ENCODE peak calls at places on chromosomes 12 and 14, in six cellular contexts. Y is Panc1; X is effector memory CD4-positive, alpha-beta T cell; B is neural progenitor cell; W is left ventricle myocardium inferior; U is MM.1S. N is an unnamed sample.

GRCh38 chr14:105050551-105050897 is 14.7 kb downstream of the GPR132 start:
- DNase-seq in W (no peak), Y (no peak), B (no peak), U (no peak), X (no peak), N (no peak)

GRCh38 chr12:23222801-23223200 is 597.8 kb downstream of the ETNK1 start:
- DNase-seq in X (no peak), B (no peak), W (no peak), U (peak; percentile 95), Y (no peak), N (no peak)

GRCh38 chr14:75821828-75822521 is 159.8 kb downstream of the TGFB3 start:
- DNase-seq in U (no peak), B (no peak), X (no peak), W (no peak), Y (no peak), N (no peak)

GRCh38 chr14:23321572-23322547 is 603 bp downstream of the PABPN1 start:
- DNase-seq in X (peak; percentile 9), B (peak; percentile 58), Y (no peak), W (peak; percentile 48), U (no peak), N (no peak)

GRCh38 chr14:20644520-20644919 is 3.0 kb upstream of the OR6S1 start:
- DNase-seq in X (no peak), Y (no peak), U (no peak), B (no peak), W (no peak), N (no peak)

GRCh38 chr12:64560395-64561301 is 49.6 kb upstream of the RASSF3 start:
- DNase-seq in Y (peak; percentile 67), W (no peak), B (peak; percentile 40), U (no peak), X (no peak), N (peak; percentile 13)

GRCh38 chr14:99517643-99518381 is 36.6 kb downstream of the CCNK start:
- DNase-seq in W (no peak), B (no peak), X (no peak), Y (no peak), U (no peak), N (no peak)

GRCh38 chr14:33689680-33690079 is 261.2 kb downstream of the EGLN3 start:
- DNase-seq in X (no peak), U (no peak), W (no peak), B (no peak), Y (no peak), N (no peak)

GRCh38 chr12:45379261-45379660 is 163.4 kb downstream of the ANO6 start:
- DNase-seq in U (no peak), Y (peak; percentile 33), W (no peak), B (no peak), X (no peak), N (peak; percentile 13)

GRCh38 chr14:22200977-22201605 is 387.9 kb downstream of the DAD1 start:
- DNase-seq in X (no peak), W (no peak), B (peak; percentile 57), U (peak; percentile 56), Y (peak; percentile 27), N (no peak)

GRCh38 chr12:120818416-120818815 is 85.7 kb downstream of the SPPL3 start:
- DNase-seq in W (no peak), Y (no peak), B (no peak), X (no peak), U (no peak), N (no peak)

GRCh38 chr12:3117144-3117581 is 40.0 kb downstream of the TSPAN9 start:
- DNase-seq in W (no peak), U (no peak), B (no peak), Y (no peak), X (no peak), N (no peak)

GRCh38 chr12:47527816-47528215 is 178.0 kb downstream of the RPAP3 start:
- DNase-seq in Y (no peak), W (no peak), X (no peak), U (no peak), B (no peak), N (no peak)

GRCh38 chr12:42704340-42704739 is 114.8 kb upstream of the PRICKLE1 start:
- DNase-seq in U (no peak), B (no peak), X (no peak), W (no peak), Y (no peak), N (no peak)

GRCh38 chr12:57185906-57186508 is 30.6 kb upstream of the NXPH4 start:
- DNase-seq in B (no peak), X (no peak), Y (no peak), W (no peak), U (no peak), N (no peak)

GRCh38 chr12:29616664-29617409 is 119.4 kb upstream of the OVCH1 start:
- DNase-seq in Y (peak; percentile 20), X (no peak), B (no peak), U (no peak), W (no peak), N (peak; percentile 38)

GRCh38 chr14:66074546-66074945 is 411.6 kb upstream of the CCDC196 start:
- DNase-seq in U (no peak), B (peak; percentile 41), X (no peak), W (no peak), Y (no peak), N (no peak)

GRCh38 chr12:59020541-59020940 is 100.2 kb upstream of the LRIG3 start:
- DNase-seq in X (no peak), U (no peak), B (no peak), Y (no peak), W (no peak), N (no peak)

GRCh38 chr12:52691076-52691764 is 11.0 kb upstream of the KRT1 start:
- DNase-seq in X (peak; percentile 15), W (no peak), Y (no peak), U (peak; percentile 38), B (peak; percentile 70), N (no peak)

GRCh38 chr12:93825501-93825888 is 148.3 kb downstream of the CRADD start:
- DNase-seq in X (no peak), B (no peak), Y (no peak), W (no peak), U (no peak), N (no peak)

GRCh38 chr14:54805521-54806322 is 96.9 kb downstream of the GCH1 start:
- DNase-seq in U (peak; percentile 54), W (peak; percentile 80), B (peak; percentile 93), X (peak; percentile 50), Y (peak; percentile 68), N (peak; percentile 26)

GRCh38 chr12:72093930-72094329 is 155.3 kb downstream of the TPH2 start:
- DNase-seq in W (no peak), X (no peak), Y (no peak), B (no peak), U (no peak), N (no peak)

GRCh38 chr12:40534828-40535227 is 157.4 kb upstream of the CNTN1 start:
- DNase-seq in X (no peak), W (no peak), Y (no peak), U (no peak), B (no peak), N (no peak)
- H3K9me3 ChIP-seq in X (no peaks in the 10 kb centered on the region), W (peaks cover 26% of the 10 kb centered on the region), Y (no peaks in the 10 kb centered on the region), U (no peaks in the 10 kb centered on the region), B (no peaks in the 10 kb centered on the region), N (no peaks in the 10 kb centered on the region)

GRCh38 chr12:132538336-132539015 is 48.5 kb downstream of the FBRSL1 start:
- DNase-seq in X (no peak), Y (no peak), B (no peak), W (no peak), U (no peak), N (no peak)

GRCh38 chr12:132535046-132535445 is 45.1 kb downstream of the FBRSL1 start:
- DNase-seq in Y (no peak), U (no peak), W (no peak), X (no peak), B (no peak), N (no peak)

GRCh38 chr12:132537836-132538235 is 47.9 kb downstream of the FBRSL1 start:
- DNase-seq in Y (no peak), B (no peak), W (no peak), U (no peak), X (no peak), N (no peak)

GRCh38 chr12:132536102-132536876 is 46.3 kb downstream of the FBRSL1 start:
- DNase-seq in B (no peak), W (no peak), U (no peak), Y (no peak), X (no peak), N (no peak)

GRCh38 chr12:132537049-132537448 is 47.1 kb downstream of the FBRSL1 start:
- DNase-seq in U (no peak), W (no peak), Y (no peak), B (no peak), X (no peak), N (no peak)
- H3K9me3 ChIP-seq in U (no peaks in the 10 kb centered on the region), W (no peaks in the 10 kb centered on the region), Y (no peaks in the 10 kb centered on the region), B (no peaks in the 10 kb centered on the region), X (no peaks in the 10 kb centered on the region), N (peaks cover 20% of the 10 kb centered on the region)

GRCh38 chr14:44379292-44379977 is 127.6 kb downstream of the FSCB start:
- DNase-seq in W (no peak), Y (no peak), B (no peak), U (no peak), X (no peak), N (no peak)
- H3K9me3 ChIP-seq in W (peaks cover 23% of the 10 kb centered on the region), Y (peaks cover 4% of the 10 kb centered on the region), B (peaks cover 9% of the 10 kb centered on the region), U (no peaks in the 10 kb centered on the region), X (no peaks in the 10 kb centered on the region), N (no peaks in the 10 kb centered on the region)

GRCh38 chr12:34304001-34304400 is 281.7 kb downstream of the ALG10 start:
- DNase-seq in W (no peak), U (no peak), X (no peak), Y (no peak), B (no peak), N (no peak)

GRCh38 chr12:34306133-34306830 is 284.0 kb downstream of the ALG10 start:
- DNase-seq in W (no peak), U (no peak), X (no peak), Y (no peak), B (no peak), N (no peak)

GRCh38 chr12:34303091-34303870 is 281.0 kb downstream of the ALG10 start:
- DNase-seq in W (no peak), X (no peak), Y (no peak), U (no peak), B (no peak), N (no peak)

GRCh38 chr12:34304546-34304945 is 282.2 kb downstream of the ALG10 start:
- DNase-seq in B (no peak), X (no peak), U (no peak), Y (no peak), W (no peak), N (no peak)

GRCh38 chr12:34305176-34305575 is 282.9 kb downstream of the ALG10 start:
- DNase-seq in X (no peak), U (no peak), B (no peak), W (no peak), Y (no peak), N (no peak)
- H3K9me3 ChIP-seq in X (peaks cover 3% of the 10 kb centered on the region), U (no peaks in the 10 kb centered on the region), B (peaks cover 5% of the 10 kb centered on the region), W (peaks cover 49% of the 10 kb centered on the region), Y (no peaks in the 10 kb centered on the region), N (peaks cover 14% of the 10 kb centered on the region)

GRCh38 chr12:31922341-31923062 is 36.7 kb upstream of the RESF1 start:
- DNase-seq in B (no peak), Y (no peak), W (no peak), U (no peak), X (no peak), N (peak; percentile 1)

GRCh38 chr12:31928246-31929139 is 30.7 kb upstream of the RESF1 start:
- DNase-seq in Y (no peak), U (peak; percentile 24), B (no peak), W (no peak), X (no peak), N (no peak)

DNA sequence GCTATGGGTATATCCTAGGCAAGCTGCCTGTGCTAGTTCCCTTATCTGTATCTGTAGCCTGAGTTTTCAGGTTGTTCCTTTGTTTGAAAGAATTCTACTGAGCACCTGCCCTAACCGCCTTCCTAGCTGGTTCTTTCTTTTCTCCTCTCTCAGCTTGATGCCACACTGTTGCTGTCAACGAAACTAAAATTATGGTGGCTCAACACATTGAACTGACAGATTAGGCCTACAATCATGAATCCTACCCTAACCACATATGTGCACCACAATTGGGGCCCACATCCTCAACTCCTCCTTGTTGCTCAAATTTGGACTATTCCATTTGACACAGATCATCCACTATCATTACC is 36.2 kb upstream of the RESF1 start:
- DNase-seq in X (no peak), U (no peak), B (no peak), W (no peak), Y (no peak), N (no peak)
- H3K9me3 ChIP-seq in X (peaks cover 15% of the 10 kb centered on the region), U (peaks cover 4% of the 10 kb centered on the region), B (no peaks in the 10 kb centered on the region), W (peaks cover 30% of the 10 kb centered on the region), Y (peaks cover 30% of the 10 kb centered on the region), N (peaks cover 14% of the 10 kb centered on the region)

N was measured in keratinocyte.